ENCODE peak calls at places on chromosomes 4 and X, in nine cellular contexts. Z is heart left ventricle, S is kidney epithelial cell, F is omental fat pad, H is heart right ventricle, V is transverse colon, R is AG10803, E is lower lobe of right lung, X is tibial nerve. I is an unnamed sample.

GRCh38 chr4:91621446-91621845 is 682.3 kb upstream of the GRID2 start:
- DNase-seq in Z (no peak), S (no peak), F (no peak), H (no peak), V (no peak), R (no peak), E (no peak), X (no peak), I (no peak)

GRCh38 chrX:32851556-32851955 is 359.8 kb downstream of the DMD start:
- DNase-seq in Z (no peak), S (no peak), F (no peak), H (no peak), V (no peak), R (no peak), E (no peak), X (no peak), I (no peak)

GRCh38 chr4:108113229-108113628 is 55.5 kb downstream of the LEF1 start:
- DNase-seq in Z (no peak), S (no peak), F (no peak), H (no peak), V (no peak), R (no peak), E (no peak), X (no peak), I (no peak)

GRCh38 chrX:12978205-12979010 is 3.5 kb downstream of the TMSB4X start:
- DNase-seq in Z (no peak), S (no peak), F (no peak), H (peak), V (peak), R (peak), E (peak), X (no peak), I (no peak)

GRCh38 chr4:131447883-131448282 is 1701.2 kb upstream of the PCDH10 start:
- DNase-seq in Z (no peak), S (no peak), F (no peak), H (no peak), V (no peak), R (no peak), E (no peak), X (no peak), I (no peak)

GRCh38 chrX:101377542-101377941 is 8.4 kb downstream of the BTK start:
- DNase-seq in Z (no peak), S (no peak), F (no peak), H (no peak), V (no peak), R (no peak), E (no peak), X (no peak), I (no peak)

GRCh38 chr4:148540622-148541326 is 98.6 kb upstream of the NR3C2 start:
- DNase-seq in Z (peak), S (no peak), F (no peak), H (peak), V (peak), R (no peak), E (no peak), X (no peak), I (no peak)

GRCh38 chr4:31081375-31081774 is 361.2 kb downstream of the PCDH7 start:
- DNase-seq in Z (no peak), S (no peak), F (no peak), H (no peak), V (no peak), R (peak), E (no peak), X (no peak), I (no peak)

GRCh38 chrX:26557691-26558321 is 341.8 kb downstream of the MAGEB5 start:
- DNase-seq in Z (no peak), S (no peak), F (no peak), H (no peak), V (no peak), R (no peak), E (no peak), X (no peak), I (peak)

GRCh38 chr4:185137233-185137925 is 5.7 kb upstream of the SLC25A4 start:
- DNase-seq in Z (peak), S (no peak), F (no peak), H (peak), V (no peak), R (no peak), E (no peak), X (no peak), I (no peak)

GRCh38 chr4:32435320-32435719 is 1715.2 kb downstream of the PCDH7 start:
- DNase-seq in Z (no peak), S (no peak), F (no peak), H (no peak), V (no peak), R (no peak), E (no peak), X (no peak), I (no peak)

GRCh38 chr4:40728341-40728740 is 21.4 kb upstream of the NSUN7 start:
- DNase-seq in Z (no peak), S (no peak), F (no peak), H (no peak), V (no peak), R (no peak), E (no peak), X (no peak), I (no peak)

GRCh38 chr4:2343476-2343875 is 75.0 kb downstream of the ZFYVE28 start:
- DNase-seq in Z (no peak), S (no peak), F (no peak), H (no peak), V (no peak), R (no peak), E (peak), X (no peak), I (peak)

GRCh38 chr4:150150545-150151156 is 72.4 kb downstream of the DCLK2 start:
- DNase-seq in Z (peak), S (no peak), F (no peak), H (peak), V (no peak), R (no peak), E (no peak), X (no peak), I (no peak)

GRCh38 chr4:13537011-13537831 is 7.1 kb downstream of the NKX3-2 start:
- DNase-seq in Z (no peak), S (no peak), F (no peak), H (no peak), V (no peak), R (no peak), E (no peak), X (no peak), I (no peak)

GRCh38 chr4:10243856-10244255 is 127.3 kb upstream of the WDR1 start:
- DNase-seq in Z (no peak), S (no peak), F (no peak), H (no peak), V (no peak), R (no peak), E (no peak), X (no peak), I (no peak)

GRCh38 chr4:37882665-37883296 is 8.1 kb upstream of the TBC1D1 start:
- DNase-seq in Z (no peak), S (no peak), F (no peak), H (no peak), V (no peak), R (no peak), E (no peak), X (no peak), I (no peak)

GRCh38 chr4:139530833-139531427 is 25.1 kb downstream of the SETD7 start:
- DNase-seq in Z (peak), S (no peak), F (peak), H (no peak), V (peak), R (peak), E (no peak), X (no peak), I (no peak)

GRCh38 chr4:175616287-175616686 is 195.8 kb downstream of the GPM6A start:
- DNase-seq in Z (no peak), S (no peak), F (no peak), H (no peak), V (no peak), R (no peak), E (no peak), X (no peak), I (no peak)

GRCh38 chrX:10450959-10451355 is 169.4 kb downstream of the MID1 start:
- DNase-seq in Z (no peak), S (no peak), F (no peak), H (no peak), V (no peak), R (no peak), E (no peak), X (no peak), I (no peak)

GRCh38 chrX:114952696-114953095 is 64.7 kb downstream of the IL13RA2 start:
- DNase-seq in Z (no peak), S (no peak), F (no peak), H (no peak), V (no peak), R (no peak), E (no peak), X (no peak), I (no peak)
- TF ChIP-seq CTCF in Z (no peak), S (no peak), F (no peak), H (no peak), V (no peak), R (no peak), E (no peak), X (no peak), I (no peak)

GRCh38 chrX:108584617-108585211 is 145.1 kb downstream of the COL4A5 start:
- DNase-seq in Z (no peak), S (no peak), F (no peak), H (no peak), V (no peak), R (peak), E (no peak), X (no peak), I (no peak)
- TF ChIP-seq CTCF in Z (no peak), S (peak), F (no peak), H (no peak), V (no peak), R (peak), E (no peak), X (peak), I (peak)

GRCh38 chr4:48189731-48190130 is 55.7 kb upstream of the TXK start:
- DNase-seq in Z (no peak), S (no peak), F (no peak), H (no peak), V (no peak), R (no peak), E (no peak), X (no peak), I (no peak)
- TF ChIP-seq CTCF in Z (no peak), S (no peak), F (no peak), H (no peak), V (no peak), R (no peak), E (no peak), X (no peak), I (no peak)

GRCh38 chr4:146255463-146255862 is 41.1 kb downstream of the REELD1 start:
- DNase-seq in Z (no peak), S (no peak), F (no peak), H (no peak), V (no peak), R (peak), E (no peak), X (no peak), I (no peak)
- TF ChIP-seq CTCF in Z (no peak), S (no peak), F (no peak), H (no peak), V (no peak), R (peak), E (no peak), X (no peak), I (peak)

DNA sequence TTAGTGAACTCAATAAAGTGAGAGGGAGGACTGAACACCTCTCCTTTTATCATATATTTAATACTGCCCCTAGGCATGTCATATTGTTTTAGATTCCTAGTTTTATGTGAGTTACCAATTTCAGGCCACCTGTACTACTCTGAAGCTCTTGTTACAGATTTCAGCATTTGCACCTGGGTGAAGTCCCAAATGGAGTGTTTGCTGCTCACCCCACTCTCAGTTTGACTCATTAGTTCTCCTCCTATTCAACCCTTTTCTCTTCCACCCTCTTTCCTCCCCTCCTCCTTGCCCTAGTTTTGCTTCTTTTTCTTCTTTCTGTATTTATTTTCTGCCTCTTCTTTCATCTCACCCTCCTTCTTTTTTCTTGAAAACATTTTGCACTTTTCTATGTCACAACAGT is 1852.2 kb upstream of the IGFBP7 start:
- DNase-seq in Z (no peak), S (no peak), F (no peak), H (no peak), V (no peak), R (no peak), E (no peak), X (no peak), I (no peak)
- TF ChIP-seq CTCF in Z (no peak), S (no peak), F (no peak), H (no peak), V (no peak), R (no peak), E (no peak), X (no peak), I (no peak)

I was measured in chondrocyte.